ENCODE peak calls at places on chromosomes 13 and 19, in six cellular contexts. H is uterus, I is testis, E is neural progenitor cell, X is esophagus muscularis mucosa, U is MM.1S. K is an unnamed sample.

GRCh38 chr19:46847528-46847927 is 3.1 kb downstream of the AP2S1 start:
- DNase-seq in E (no peak), H (no peak), I (no peak), X (no peak), U (no peak), K (no peak)

GRCh38 chr13:33789757-33790156 is 28.2 kb upstream of the RFC3 start:
- DNase-seq in H (no peak), E (no peak), X (no peak), U (no peak), I (no peak), K (no peak)

GRCh38 chr19:4713384-4713951 is 10.2 kb downstream of the DPP9 start:
- DNase-seq in U (no peak), E (no peak), X (peak; percentile 94), I (no peak), H (peak; percentile 87), K (peak; percentile 96)

GRCh38 chr13:102814025-102814607 is 15.2 kb downstream of the BIVM start:
- DNase-seq in U (peak; percentile 35), I (no peak), X (no peak), E (no peak), H (no peak), K (no peak)

GRCh38 chr19:40321076-40321475 is 27.1 kb downstream of the C19orf47 start:
- DNase-seq in X (no peak), E (no peak), U (no peak), H (no peak), I (no peak), K (no peak)

GRCh38 chr19:30330266-30330665 is 41.9 kb upstream of the ZNF536 start:
- DNase-seq in E (no peak), X (no peak), H (no peak), I (no peak), U (no peak), K (no peak)

GRCh38 chr19:39428309-39429112 is 7.2 kb downstream of the RPS16 start:
- DNase-seq in U (no peak), I (peak; percentile 80), E (peak; percentile 91), X (no peak), H (peak; percentile 67), K (peak; percentile 91)

GRCh38 chr19:39405930-39406655 is 554 bp upstream of the ZFP36 start:
- DNase-seq in I (peak; percentile 83), E (no peak), U (peak; percentile 81), X (no peak), H (no peak), K (no peak)

GRCh38 chr13:110533771-110534670 is 27.5 kb downstream of the RAB20 start:
- DNase-seq in H (no peak), I (no peak), X (no peak), E (no peak), U (no peak), K (no peak)

GRCh38 chr19:40739871-40740703 is 10.2 kb downstream of the ACTMAP start:
- DNase-seq in X (no peak), U (no peak), I (no peak), E (no peak), H (no peak), K (no peak)

GRCh38 chr19:51064534-51065220 is at the start of gene KLK13:
- DNase-seq in X (no peak), I (peak; percentile 71), U (no peak), E (peak; percentile 26), H (no peak), K (no peak)

GRCh38 chr19:47495478-47496372 is 11.7 kb upstream of the KPTN start:
- DNase-seq in I (no peak), E (no peak), X (no peak), H (no peak), U (no peak), K (no peak)

GRCh38 chr13:21668665-21669599 is 1.9 kb upstream of the FGF9 start:
- DNase-seq in I (no peak), U (peak; percentile 66), E (peak; percentile 60), H (peak; percentile 35), X (no peak), K (peak; percentile 7)

GRCh38 chr13:30464496-30465351 is 1.0 kb downstream of the HMGB1 start:
- DNase-seq in H (peak; percentile 83), U (peak; percentile 19), I (peak; percentile 85), X (peak; percentile 94), E (peak; percentile 86), K (peak; percentile 60)

GRCh38 chr13:51681037-51681678 is 96.9 kb downstream of the WDFY2 start:
- DNase-seq in E (no peak), H (no peak), I (no peak), X (no peak), U (no peak), K (peak; percentile 57)

GRCh38 chr13:29429496-29429895 is 166.0 kb downstream of the SLC7A1 start:
- DNase-seq in H (no peak), X (no peak), U (no peak), I (no peak), E (no peak), K (no peak)

GRCh38 chr13:40152145-40152544 is 496.7 kb downstream of the COG6 start:
- DNase-seq in U (no peak), H (no peak), E (no peak), I (no peak), X (no peak), K (peak; percentile 87)
- TF ChIP-seq CTCF in U (no peak), H (no peak), E (no peak), I (no peak), X (no peak), K (peak; percentile 50)

GRCh38 chr19:2905918-2906519 is 5.3 kb downstream of the ZNF57 start:
- DNase-seq in H (no peak), E (no peak), I (no peak), U (no peak), X (no peak), K (no peak)

GRCh38 chr19:2902590-2903218 is 2.0 kb downstream of the ZNF57 start:
- DNase-seq in U (no peak), I (no peak), H (no peak), X (no peak), E (no peak), K (no peak)

GRCh38 chr19:2912306-2912705 is 11.6 kb downstream of the ZNF57 start:
- DNase-seq in X (no peak), E (no peak), H (no peak), U (no peak), I (no peak), K (no peak)

DNA sequence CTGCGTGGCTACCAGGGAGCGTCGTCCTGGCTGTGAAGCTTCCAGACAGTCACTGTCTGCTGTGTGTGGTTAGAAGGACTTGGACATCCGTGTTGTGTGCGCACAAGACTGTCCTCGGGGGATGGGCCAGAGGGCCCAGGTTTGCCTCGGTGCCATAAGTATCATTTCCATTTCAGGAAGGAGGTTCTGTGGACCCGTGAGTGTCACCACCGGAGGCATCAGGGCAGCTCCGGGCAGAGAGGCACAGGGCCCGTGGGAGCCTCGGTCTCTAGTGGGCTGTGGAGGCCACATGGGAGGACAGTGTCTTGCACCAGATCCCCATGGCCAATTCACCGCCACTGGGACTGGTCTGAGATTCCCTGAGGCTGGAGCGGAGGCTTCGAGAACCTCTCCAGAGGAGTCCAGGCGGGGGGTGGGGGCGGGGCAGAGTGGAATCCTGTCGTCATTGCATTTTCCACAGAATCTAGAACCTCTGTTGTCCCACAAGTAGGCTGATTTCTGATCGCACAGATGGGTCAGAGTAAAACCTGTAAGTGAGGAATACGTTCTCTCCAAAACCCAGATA is 6.0 kb downstream of the ZNF57 start:
- DNase-seq in H (no peak), U (no peak), I (no peak), X (no peak), E (no peak), K (no peak)
- H3K27ac ChIP-seq in H (no peak overlapping the region), U (no peak overlapping the region), I (no peak overlapping the region), X (no peak overlapping the region), E (no peak overlapping the region), K (no peak overlapping the region)

GRCh38 chr19:20565321-20566018 is at the start of gene ZNF737:
- DNase-seq in E (peak; percentile 98), U (peak; percentile 91), X (peak; percentile 98), I (peak; percentile 99), H (peak; percentile 96), K (peak; percentile 96)
- TF ChIP-seq CTCF in E (peak; percentile 34), U (peak; percentile 6), X (peak; percentile 12), I (peak; percentile 13), H (no peak), K (peak; percentile 65)

DNA sequence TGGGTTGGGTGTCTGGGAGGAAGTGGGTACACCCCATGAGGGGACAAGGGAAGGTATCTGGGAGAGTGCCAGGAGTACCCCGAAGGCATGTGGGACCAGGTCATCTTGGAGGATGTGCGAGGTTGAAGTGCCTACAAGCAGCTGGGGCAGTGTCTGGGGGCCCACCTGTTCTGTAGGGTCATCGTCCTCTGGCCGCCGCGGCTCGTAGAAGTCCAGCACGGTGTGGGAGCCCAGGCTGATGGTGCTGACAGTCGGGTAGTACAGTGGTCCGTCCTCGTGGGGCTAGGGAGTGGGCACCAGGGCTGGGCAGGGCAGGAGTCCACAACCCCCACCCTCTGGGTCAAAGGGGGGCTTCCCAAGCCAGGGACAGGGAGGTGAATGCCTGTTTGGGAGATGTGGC is 1.8 kb upstream of the SYNE4 start:
- DNase-seq in U (no peak), X (no peak), H (no peak), I (no peak), E (no peak), K (no peak)
- H3K27ac ChIP-seq in U (no peak overlapping the region), X (peak overlapping the region; percentile 79), H (no peak overlapping the region), I (no peak overlapping the region), E (no peak overlapping the region), K (no peak overlapping the region)

GRCh38 chr19:55720214-55720746 is 17.9 kb downstream of the NLRP9 start:
- DNase-seq in H (no peak), U (no peak), I (no peak), X (no peak), E (no peak), K (no peak)

GRCh38 chr19:55720801-55721200 is 17.4 kb downstream of the NLRP9 start:
- DNase-seq in U (no peak), E (no peak), H (no peak), X (no peak), I (no peak), K (no peak)

GRCh38 chr19:55716531-55716930 is 21.7 kb downstream of the NLRP9 start:
- DNase-seq in H (no peak), U (no peak), X (no peak), E (no peak), I (no peak), K (no peak)

GRCh38 chr19:55712804-55713631 is 25.2 kb downstream of the NLRP9 start:
- DNase-seq in U (no peak), X (no peak), H (no peak), E (no peak), I (no peak), K (no peak)

DNA sequence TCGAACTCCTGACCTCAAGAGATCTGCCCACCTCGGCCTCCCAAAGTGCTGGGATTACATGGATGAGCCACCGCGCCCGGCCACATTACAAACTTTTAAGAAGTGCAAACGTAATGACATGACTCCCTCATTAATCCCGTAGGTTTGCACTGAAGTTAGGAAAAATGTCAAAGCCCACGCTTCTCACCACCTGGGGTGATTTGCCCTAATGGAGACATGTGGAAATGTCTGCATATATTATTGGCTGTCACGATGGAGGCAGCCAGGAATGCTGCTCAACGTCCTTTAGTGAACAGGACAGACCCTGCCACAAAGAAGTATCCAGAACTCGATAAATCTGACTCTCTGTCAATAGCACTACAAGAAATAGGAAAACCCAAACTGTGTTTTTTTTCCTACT is 21.0 kb downstream of the NLRP9 start:
- DNase-seq in H (no peak), I (no peak), U (no peak), X (no peak), E (no peak), K (no peak)
- TF ChIP-seq CTCF in H (no peak), I (no peak), U (no peak), X (no peak), E (no peak), K (no peak)